ENCODE peak calls at places on chromosomes 16 and 17, in eight cellular contexts. T, U, A, O, K, H, C and M are unnamed samples.

GRCh38 chr17:81090361-81091133 is 55.6 kb downstream of the BAIAP2 start:
- DNase-seq in T (no peak), U (no peak), A (peak), O (no peak), K (no peak), H (no peak), C (peak), M (peak)

GRCh38 chr16:46558018-46558417 is 63.2 kb downstream of the SHCBP1 start:
- DNase-seq in T (no peak), U (no peak), A (no peak), O (no peak), K (no peak), H (no peak), C (no peak), M (no peak)

GRCh38 chr16:67164599-67165061 is at the start of gene HSF4:
- DNase-seq in T (no peak), U (no peak), A (no peak), O (no peak), K (peak), H (no peak), C (no peak), M (no peak)

GRCh38 chr17:34581446-34582184 is 2.2 kb downstream of the TMEM132E start:
- DNase-seq in T (no peak), U (no peak), A (no peak), O (no peak), K (no peak), H (no peak), C (no peak), M (peak)

GRCh38 chr17:46125831-46126230 is 67.4 kb downstream of the KANSL1 start:
- DNase-seq in T (no peak), U (no peak), A (no peak), O (no peak), K (no peak), H (no peak), C (no peak), M (no peak)

GRCh38 chr17:71325886-71326285 is 794.9 kb upstream of the SOX9 start:
- DNase-seq in T (no peak), U (no peak), A (no peak), O (no peak), K (no peak), H (no peak), C (no peak), M (no peak)

GRCh38 chr17:37131670-37132620 is 183.2 kb downstream of the AATF start:
- DNase-seq in T (no peak), U (no peak), A (no peak), O (no peak), K (no peak), H (no peak), C (no peak), M (no peak)

GRCh38 chr17:67125417-67125816 is 81.1 kb downstream of the CACNG1 start:
- DNase-seq in T (no peak), U (no peak), A (no peak), O (no peak), K (no peak), H (no peak), C (no peak), M (no peak)

GRCh38 chr17:5003214-5003867 is 5.6 kb downstream of the KIF1C start:
- DNase-seq in T (no peak), U (no peak), A (no peak), O (no peak), K (no peak), H (no peak), C (no peak), M (no peak)

GRCh38 chr16:65783709-65784474 is 582.6 kb upstream of the CDH5 start:
- DNase-seq in T (no peak), U (no peak), A (no peak), O (no peak), K (no peak), H (no peak), C (no peak), M (no peak)

GRCh38 chr17:13031718-13032350 is 14.0 kb upstream of the ELAC2 start:
- DNase-seq in T (peak), U (no peak), A (peak), O (peak), K (peak), H (no peak), C (peak), M (peak)

GRCh38 chr17:74547736-74548135 is 1.8 kb upstream of the CD300C start:
- DNase-seq in T (no peak), U (no peak), A (no peak), O (no peak), K (no peak), H (no peak), C (no peak), M (peak)

GRCh38 chr17:78010759-78011158 is 52.3 kb downstream of the TNRC6C start:
- DNase-seq in T (no peak), U (no peak), A (no peak), O (peak), K (no peak), H (no peak), C (no peak), M (no peak)

GRCh38 chr16:3854740-3855139 is 25.8 kb downstream of the CREBBP start:
- DNase-seq in T (no peak), U (no peak), A (no peak), O (no peak), K (no peak), H (no peak), C (no peak), M (no peak)

GRCh38 chr16:11621920-11622651 is 35.4 kb upstream of the LITAF start:
- DNase-seq in T (no peak), U (no peak), A (peak), O (peak), K (no peak), H (no peak), C (peak), M (no peak)

GRCh38 chr17:34171245-34171818 is 83.8 kb upstream of the CCL2 start:
- DNase-seq in T (peak), U (peak), A (peak), O (peak), K (peak), H (peak), C (peak), M (peak)

GRCh38 chr17:32127156-32127897 is 15.0 kb upstream of the RHOT1 start:
- DNase-seq in T (peak), U (no peak), A (peak), O (peak), K (peak), H (peak), C (peak), M (peak)

GRCh38 chr17:77240976-77241375 is 100.2 kb downstream of the SEC14L1 start:
- DNase-seq in T (no peak), U (no peak), A (no peak), O (no peak), K (no peak), H (no peak), C (no peak), M (no peak)

GRCh38 chr17:7835818-7836595 is 2.0 kb downstream of the KDM6B start:
- DNase-seq in T (peak), U (no peak), A (no peak), O (no peak), K (peak), H (peak), C (no peak), M (peak)

GRCh38 chr16:61862756-61863155 is 173.5 kb downstream of the CDH8 start:
- DNase-seq in T (no peak), U (no peak), A (no peak), O (no peak), K (no peak), H (peak), C (no peak), M (no peak)

GRCh38 chr16:66262253-66263167 is 104.0 kb upstream of the CDH5 start:
- DNase-seq in T (no peak), U (no peak), A (no peak), O (no peak), K (no peak), H (no peak), C (no peak), M (peak)